ENCODE peak calls at places on chromosome 6, in five cellular contexts. V, E, A, S and K are unnamed samples.

GRCh38 chr6:4370066-4370465 is 234.7 kb upstream of the ECI2 start:
- DNase-seq in V (peak; percentile 94), E (peak; percentile 13), A (no peak), S (no peak), K (no peak)

GRCh38 chr6:24907959-24908358 is 27.8 kb downstream of the RIPOR2 start:
- DNase-seq in V (no peak), E (no peak), A (no peak), S (no peak), K (no peak)

GRCh38 chr6:52022675-52023074 is 64.7 kb downstream of the PKHD1 start:
- DNase-seq in V (no peak), E (no peak), A (no peak), S (no peak), K (no peak)

GRCh38 chr6:18562726-18563125 is 175.6 kb downstream of the RNF144B start:
- DNase-seq in V (no peak), E (no peak), A (no peak), S (no peak), K (no peak)

GRCh38 chr6:138231399-138231886 is 13.2 kb upstream of the PBOV1 start:
- DNase-seq in V (peak; percentile 12), E (no peak), A (no peak), S (no peak), K (no peak)

GRCh38 chr6:169452117-169452868 is 198.6 kb upstream of the THBS2 start:
- DNase-seq in V (peak; percentile 89), E (peak; percentile 45), A (peak; percentile 92), S (no peak), K (no peak)

GRCh38 chr6:15090145-15090579 is 155.7 kb upstream of the JARID2 start:
- DNase-seq in V (no peak), E (no peak), A (no peak), S (no peak), K (no peak)

GRCh38 chr6:20569000-20569610 is 34.8 kb downstream of the CDKAL1 start:
- DNase-seq in V (peak; percentile 49), E (no peak), A (no peak), S (no peak), K (no peak)

GRCh38 chr6:6461138-6461537 is 127.4 kb upstream of the LY86 start:
- DNase-seq in V (peak; percentile 2), E (no peak), A (no peak), S (peak; percentile 83), K (no peak)

GRCh38 chr6:7406743-7407142 is 17.1 kb downstream of the RIOK1 start:
- DNase-seq in V (no peak), E (no peak), A (no peak), S (no peak), K (no peak)

GRCh38 chr6:107621216-107621940 is 131.5 kb downstream of the SOBP start:
- DNase-seq in V (no peak), E (no peak), A (no peak), S (no peak), K (no peak)

GRCh38 chr6:134875367-134875766 is 74.5 kb downstream of the ALDH8A1 start:
- DNase-seq in V (peak; percentile 53), E (no peak), A (no peak), S (no peak), K (no peak)

GRCh38 chr6:169495601-169496000 is 206.2 kb downstream of the WDR27 start:
- DNase-seq in V (peak; percentile 59), E (no peak), A (no peak), S (no peak), K (no peak)

DNA sequence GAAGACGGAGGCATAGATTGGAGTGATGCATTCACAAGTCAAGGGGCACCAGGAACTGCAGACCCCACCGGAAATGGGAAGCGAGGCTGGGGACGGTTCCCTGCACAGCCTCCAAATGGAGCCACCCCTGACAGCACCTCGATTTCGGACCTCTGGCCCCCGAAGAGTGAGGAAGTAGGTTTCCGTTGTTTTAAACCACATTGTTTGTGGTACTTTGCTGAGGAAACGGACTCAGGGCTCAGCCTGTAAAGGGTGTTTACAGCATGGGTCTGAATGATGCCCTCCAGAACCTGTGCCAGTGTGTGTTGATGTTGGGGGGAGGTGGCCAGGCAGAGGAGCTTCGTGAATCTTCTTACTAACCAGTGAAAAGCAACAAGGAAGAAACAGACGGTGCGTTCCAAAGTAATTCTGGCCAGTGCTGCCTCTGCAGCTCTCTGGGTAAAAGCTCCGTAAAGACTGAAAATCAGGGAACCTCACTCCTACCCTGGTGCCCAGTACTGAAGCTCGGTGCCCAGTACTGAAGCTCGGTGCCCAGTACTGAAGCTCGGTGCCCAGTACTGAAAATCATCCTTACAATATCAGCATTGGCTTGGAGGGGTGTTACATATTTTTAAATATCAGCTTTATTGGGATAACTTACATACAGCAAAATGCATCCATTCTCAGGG is 30.1 kb upstream of the CCR6 start:
- DNase-seq in V (no peak), E (no peak), A (no peak), S (no peak), K (peak; percentile 61)
- H3K4me3 ChIP-seq in V (no peak overlapping the region), E (no peak overlapping the region), A (no peak overlapping the region), S (no peak overlapping the region), K (peak overlapping the region; percentile 73)

GRCh38 chr6:112800916-112801315 is 453.8 kb downstream of the RFPL4B start:
- DNase-seq in V (no peak), E (no peak), A (no peak), S (no peak), K (peak; percentile 12)

GRCh38 chr6:112802154-112802553 is 455.0 kb downstream of the RFPL4B start:
- DNase-seq in V (peak; percentile 88), E (no peak), A (no peak), S (no peak), K (no peak)

GRCh38 chr6:112801681-112802080 is 454.6 kb downstream of the RFPL4B start:
- DNase-seq in V (peak; percentile 3), E (no peak), A (no peak), S (no peak), K (no peak)

GRCh38 chr6:112800439-112800838 is 453.3 kb downstream of the RFPL4B start:
- DNase-seq in V (no peak), E (no peak), A (no peak), S (no peak), K (no peak)

GRCh38 chr6:112799889-112800288 is 452.8 kb downstream of the RFPL4B start:
- DNase-seq in V (no peak), E (no peak), A (no peak), S (no peak), K (no peak)
- H3K4me3 ChIP-seq in V (no peak overlapping the region), E (no peak overlapping the region), A (no peak overlapping the region), S (peak overlapping the region; percentile 18), K (no peak overlapping the region)

GRCh38 chr6:46016063-46016608 is 476 bp upstream of the CLIC5 start:
- DNase-seq in V (no peak), E (no peak), A (no peak), S (no peak), K (no peak)
- H3K4me3 ChIP-seq in V (no peak overlapping the region), E (peak overlapping the region; percentile 54), A (peak overlapping the region; percentile 72), S (peak overlapping the region; percentile 76), K (no peak overlapping the region)

DNA sequence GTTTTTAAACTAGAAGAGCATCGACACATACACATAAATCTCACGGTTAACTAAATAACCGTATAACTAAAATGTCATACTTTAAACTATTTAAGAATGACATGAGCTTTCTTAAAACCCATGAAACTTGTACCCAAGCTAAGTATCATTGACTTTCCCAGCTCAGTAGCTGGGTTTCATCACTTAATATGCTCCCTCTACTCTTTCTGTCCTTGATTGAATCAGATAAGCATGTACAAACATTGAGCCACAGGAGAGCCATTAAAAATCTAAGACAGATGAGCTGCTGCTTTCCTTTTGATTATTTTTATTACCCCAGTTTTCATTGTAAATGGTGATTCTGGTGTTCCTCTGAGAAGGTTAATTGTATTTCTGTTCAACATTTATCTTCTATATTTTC is 115.8 kb downstream of the FOXO3 start:
- DNase-seq in V (no peak), E (no peak), A (no peak), S (no peak), K (no peak)
- H3K4me3 ChIP-seq in V (no peak overlapping the region), E (no peak overlapping the region), A (no peak overlapping the region), S (no peak overlapping the region), K (no peak overlapping the region)

DNA sequence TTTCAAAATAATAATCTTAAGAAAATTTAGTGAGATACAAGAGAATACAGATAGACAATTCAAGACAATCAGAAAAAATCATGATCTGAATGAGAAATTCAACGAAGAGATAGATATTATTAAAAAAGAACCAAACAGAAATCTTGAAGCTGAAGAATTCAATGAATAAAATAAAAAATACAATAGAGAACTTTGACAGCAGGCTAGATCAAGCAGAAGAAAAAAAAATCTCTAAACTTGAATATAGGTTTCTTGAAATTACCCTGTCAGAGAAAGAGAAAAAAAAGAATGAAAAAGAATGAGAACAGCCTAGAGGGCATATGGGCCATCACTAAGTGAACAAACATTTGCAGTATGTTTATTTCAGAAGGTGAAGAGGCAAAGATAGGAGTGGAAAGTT is 39.0 kb downstream of the IL22RA2 start:
- DNase-seq in V (no peak), E (no peak), A (no peak), S (no peak), K (no peak)
- H3K4me3 ChIP-seq in V (no peak overlapping the region), E (no peak overlapping the region), A (no peak overlapping the region), S (no peak overlapping the region), K (no peak overlapping the region)

GRCh38 chr6:127342296-127342945 is 988 bp downstream of the ECHDC1 start:
- DNase-seq in V (peak; percentile 64), E (no peak), A (no peak), S (peak; percentile 8), K (no peak)

GRCh38 chr6:127343753-127344659 is 597 bp upstream of the ECHDC1 start:
- DNase-seq in V (peak; percentile 55), E (no peak), A (no peak), S (peak; percentile 37), K (no peak)

GRCh38 chr6:127342946-127343752 is at the start of gene ECHDC1:
- DNase-seq in V (peak; percentile 78), E (peak; percentile 62), A (peak; percentile 79), S (peak; percentile 63), K (peak; percentile 85)

GRCh38 chr6:127340171-127340570 is 3.2 kb downstream of the ECHDC1 start:
- DNase-seq in V (no peak), E (no peak), A (no peak), S (no peak), K (no peak)

DNA sequence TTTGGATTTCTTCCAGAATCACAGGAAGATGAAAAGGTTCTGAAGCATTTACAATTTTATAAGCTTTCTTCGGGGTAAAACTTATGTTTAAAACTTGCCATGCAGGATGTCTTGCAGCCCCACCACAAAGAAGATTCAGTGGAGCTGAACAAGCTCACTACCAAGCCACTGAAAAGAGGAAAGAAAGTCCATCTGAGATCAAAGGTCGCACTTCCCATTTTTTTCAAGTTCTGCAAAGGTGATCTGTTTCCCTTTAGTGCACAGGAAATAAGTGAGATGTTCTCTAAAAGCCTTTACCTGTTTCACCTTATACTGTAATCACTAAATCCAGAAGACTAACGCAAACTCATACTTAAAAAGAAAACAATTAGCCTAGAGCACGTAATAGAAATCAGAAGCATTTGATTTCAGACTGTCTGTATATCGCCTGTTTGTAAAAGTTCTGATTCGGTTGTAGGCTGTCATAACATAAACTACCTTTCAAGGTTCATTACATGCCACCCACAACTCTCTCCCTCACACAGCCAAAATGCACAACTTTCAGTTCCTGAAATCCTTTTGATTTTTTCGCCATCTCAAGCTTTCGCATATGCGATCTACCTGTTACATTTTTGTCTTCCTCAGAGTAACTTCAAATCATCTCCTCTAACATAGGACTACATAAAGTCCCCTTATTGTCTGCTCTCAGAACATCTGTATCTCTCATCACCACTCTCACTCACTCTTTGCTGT is 1.8 kb downstream of the ECHDC1 start:
- DNase-seq in V (no peak), E (no peak), A (no peak), S (peak; percentile 8), K (peak; percentile 36)
- H3K4me3 ChIP-seq in V (peak overlapping the region; percentile 88), E (peak overlapping the region; percentile 92), A (peak overlapping the region; percentile 84), S (peak overlapping the region; percentile 89), K (peak overlapping the region; percentile 91)